ENCODE peak calls at places on chromosomes 13 and 19, in nine cellular contexts. A is A673, J is spleen, M is OCI-LY7, W is RWPE2, Y is tibial nerve, L is heart left ventricle, O is K562, X is body of pancreas. I is an unnamed sample.

GRCh38 chr19:32702010-32702409 is 10.4 kb downstream of the NUDT19 start:
- DNase-seq in A (no peak), J (no peak), M (no peak), W (no peak), Y (no peak), L (no peak), O (no peak), X (peak; percentile 61), I (no peak)

GRCh38 chr13:27925220-27925991 is 5.6 kb downstream of the PDX1 start:
- DNase-seq in A (no peak), J (no peak), M (no peak), W (no peak), Y (no peak), L (no peak), O (no peak), X (no peak), I (no peak)

GRCh38 chr19:38841787-38842438 is 7.9 kb downstream of the HNRNPL start:
- DNase-seq in A (no peak), J (no peak), M (no peak), W (no peak), Y (no peak), L (no peak), O (no peak), X (no peak), I (no peak)

GRCh38 chr19:41866284-41866683 is 6.2 kb downstream of the RPS19 start:
- DNase-seq in A (no peak), J (peak; percentile 33), M (no peak), W (no peak), Y (no peak), L (no peak), O (no peak), X (no peak), I (no peak)

GRCh38 chr13:77409412-77409811 is 82.5 kb upstream of the MYCBP2 start:
- DNase-seq in A (no peak), J (no peak), M (no peak), W (no peak), Y (no peak), L (no peak), O (no peak), X (no peak), I (no peak)

GRCh38 chr19:14440049-14440448 is 6.9 kb downstream of the PKN1 start:
- DNase-seq in A (no peak), J (peak; percentile 99), M (peak; percentile 88), W (no peak), Y (peak; percentile 55), L (peak; percentile 77), O (peak; percentile 73), X (peak; percentile 70), I (peak; percentile 91)

GRCh38 chr19:22532388-22533310 is 101.5 kb upstream of the ZNF492 start:
- DNase-seq in A (no peak), J (no peak), M (no peak), W (no peak), Y (peak; percentile 15), L (peak; percentile 63), O (no peak), X (peak; percentile 99), I (peak; percentile 81)

GRCh38 chr19:15589760-15590451 is 25.1 kb upstream of the CYP4F8 start:
- DNase-seq in A (no peak), J (no peak), M (no peak), W (no peak), Y (no peak), L (no peak), O (no peak), X (no peak), I (no peak)

GRCh38 chr13:79285159-79285558 is 120.9 kb downstream of the RBM26 start:
- DNase-seq in A (no peak), J (no peak), M (no peak), W (no peak), Y (no peak), L (no peak), O (no peak), X (no peak), I (no peak)

GRCh38 chr19:21492932-21493906 is 12.2 kb upstream of the ZNF429 start:
- DNase-seq in A (no peak), J (no peak), M (no peak), W (no peak), Y (no peak), L (no peak), O (no peak), X (no peak), I (no peak)

DNA sequence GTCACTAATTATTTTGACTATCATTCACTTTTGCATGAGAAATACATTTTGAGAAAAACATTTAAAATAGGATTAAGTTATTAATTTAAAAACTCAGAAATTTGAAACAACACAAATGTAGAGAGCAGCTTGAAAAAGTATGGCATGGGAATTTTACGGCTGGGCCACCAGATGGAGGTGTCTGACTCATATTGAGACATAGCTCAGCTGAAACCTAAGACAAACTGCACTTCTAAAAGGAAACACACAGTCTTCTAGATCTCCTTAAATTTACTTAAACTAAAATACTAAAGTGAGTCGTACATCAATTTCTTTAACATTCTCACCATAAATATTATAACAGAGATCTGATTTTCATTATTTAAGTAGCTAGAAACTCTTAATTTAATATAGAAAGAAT is 41.9 kb upstream of the POSTN start:
- DNase-seq in A (peak; percentile 80), J (no peak), M (peak; percentile 18), W (no peak), Y (no peak), L (no peak), O (peak; percentile 3), X (no peak), I (no peak)
- TF ChIP-seq CTCF in A (peak; percentile 83), J (no peak), M (peak; percentile 64), W (peak; percentile 82), Y (peak; percentile 7), L (peak; percentile 16), O (no peak), X (peak; percentile 12), I (peak; percentile 28)

DNA sequence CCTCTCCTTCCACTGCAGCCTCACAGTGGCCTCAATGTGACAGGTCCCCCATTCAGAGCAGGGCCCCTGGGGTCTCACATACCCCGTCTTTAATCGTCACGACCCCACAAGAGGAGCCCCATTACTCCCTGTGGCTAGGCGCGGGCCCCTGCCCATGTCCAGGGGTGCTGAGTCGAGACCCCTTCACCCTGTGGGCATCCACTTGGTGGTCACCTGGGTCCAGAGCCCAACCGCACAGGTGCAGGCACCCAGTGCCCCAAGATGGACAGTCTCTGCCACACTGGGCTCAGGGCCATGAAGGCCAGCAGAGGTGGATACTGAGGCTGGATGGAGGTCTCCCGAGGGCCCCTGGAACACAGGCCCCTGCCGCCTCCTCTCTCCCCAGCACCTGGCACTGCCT is 3.0 kb downstream of the TMEM259 start:
- DNase-seq in A (no peak), J (peak; percentile 81), M (no peak), W (no peak), Y (no peak), L (no peak), O (no peak), X (no peak), I (no peak)
- H3K4me1 ChIP-seq in A (peaks cover 30% of the 10 kb centered on the region), J (peaks cover 83% of the 10 kb centered on the region), M (peaks cover 48% of the 10 kb centered on the region), W (peaks cover 23% of the 10 kb centered on the region), Y (no peaks in the 10 kb centered on the region), L (peaks cover 58% of the 10 kb centered on the region), O (peaks cover 27% of the 10 kb centered on the region), X (peaks cover 66% of the 10 kb centered on the region), I (peaks cover 52% of the 10 kb centered on the region)

DNA sequence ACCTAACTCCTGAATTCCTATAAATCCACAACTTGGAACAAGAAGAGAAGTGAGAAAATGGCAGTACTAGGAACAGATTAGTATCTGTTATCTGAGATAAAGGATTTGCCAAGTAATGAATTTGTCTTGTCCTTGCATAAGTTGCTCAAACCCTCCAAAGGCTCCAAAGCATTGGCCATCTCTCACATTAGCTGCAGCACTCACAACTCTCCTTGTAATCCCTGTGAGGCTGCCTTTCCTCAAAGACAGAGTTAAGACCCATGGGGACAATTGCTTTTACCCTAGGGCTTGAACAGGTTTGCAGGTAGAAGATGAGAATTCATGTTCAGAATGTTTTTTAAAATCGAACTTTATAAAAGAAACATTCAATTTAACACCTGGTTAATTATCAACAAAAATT is 1702.2 kb downstream of the EFNB2 start:
- DNase-seq in A (no peak), J (no peak), M (no peak), W (no peak), Y (no peak), L (no peak), O (no peak), X (no peak), I (no peak)
- H3K27ac ChIP-seq in A (no peak overlapping the region), J (no peak overlapping the region), M (no peak overlapping the region), W (no peak overlapping the region), Y (no peak overlapping the region), L (no peak overlapping the region), O (no peak overlapping the region), X (no peak overlapping the region), I (no peak overlapping the region)

GRCh38 chr13:99656092-99656745 is 154.9 kb downstream of the TM9SF2 start:
- DNase-seq in A (peak; percentile 89), J (peak; percentile 83), M (peak; percentile 45), W (no peak), Y (peak; percentile 97), L (peak; percentile 75), O (peak; percentile 65), X (peak; percentile 81), I (no peak)
- TF ChIP-seq CTCF in A (peak; percentile 95), J (peak; percentile 93), M (peak; percentile 82), W (peak; percentile 90), Y (peak; percentile 90), L (peak; percentile 80), O (peak; percentile 81), X (peak; percentile 82), I (peak; percentile 88)

GRCh38 chr13:60094385-60095088 is 69.2 kb downstream of the DIAPH3 start:
- DNase-seq in A (no peak), J (no peak), M (no peak), W (no peak), Y (no peak), L (no peak), O (no peak), X (no peak), I (no peak)
- H3K4me1 ChIP-seq in A (peaks cover 69% of the 10 kb centered on the region), J (no peaks in the 10 kb centered on the region), M (no peaks in the 10 kb centered on the region), W (no peaks in the 10 kb centered on the region), Y (no peaks in the 10 kb centered on the region), L (no peaks in the 10 kb centered on the region), O (no peaks in the 10 kb centered on the region), X (peaks cover 8% of the 10 kb centered on the region), I (no peaks in the 10 kb centered on the region)

GRCh38 chr13:24650157-24650556 is 30.1 kb upstream of the ATP12A start:
- DNase-seq in A (peak; percentile 24), J (no peak), M (no peak), W (no peak), Y (no peak), L (no peak), O (no peak), X (no peak), I (no peak)
- H3K27ac ChIP-seq in A (no peak overlapping the region), J (no peak overlapping the region), M (no peak overlapping the region), W (no peak overlapping the region), Y (no peak overlapping the region), L (no peak overlapping the region), O (no peak overlapping the region), X (no peak overlapping the region), I (no peak overlapping the region)